ENCODE peak calls at places on chromosomes 7 and 10, in four cellular contexts. I is NCI-H146, U is EL, V is DMS153. M is an unnamed sample.
A peak's percentile ranks its signal among the peaks of the same experiment; 100 is the strongest.

GRCh38 chr10:76558586-76558985 is 1079.0 kb downstream of the KCNMA1 start:
- DNase-seq in I (peak; percentile 35), V (peak; percentile 12), U (peak; percentile 89), M (no peak)

GRCh38 chr7:46993396-46993795 is 588.5 kb downstream of the TNS3 start:
- DNase-seq in I (no peak), U (no peak), V (no peak), M (no peak)

GRCh38 chr7:135672560-135673359 is 10.4 kb downstream of the STMP1 start:
- DNase-seq in U (peak; percentile 71), I (peak; percentile 51), V (no peak), M (peak; percentile 63)

GRCh38 chr7:45704683-45705016 is 130.5 kb downstream of the ADCY1 start:
- DNase-seq in I (no peak), U (no peak), V (no peak), M (no peak)

GRCh38 chr10:78397796-78398195 is 364.1 kb downstream of the RPS24 start:
- DNase-seq in I (no peak), V (no peak), U (no peak), M (no peak)

GRCh38 chr10:126117196-126117595 is 220.8 kb downstream of the FANK1 start:
- DNase-seq in V (no peak), U (no peak), I (no peak), M (no peak)

GRCh38 chr7:122528879-122529481 is 169.9 kb downstream of the RNF133 start:
- DNase-seq in V (no peak), I (peak; percentile 34), U (peak; percentile 27), M (peak; percentile 68)

GRCh38 chr10:131778385-131778784 is 122.4 kb upstream of the PPP2R2D start:
- DNase-seq in I (no peak), V (no peak), U (no peak), M (no peak)

GRCh38 chr7:151135866-151136514 is 31.5 kb downstream of the GBX1 start:
- DNase-seq in U (no peak), V (no peak), I (no peak), M (no peak)

GRCh38 chr7:30831936-30832335 is 60.7 kb downstream of the MINDY4 start:
- DNase-seq in I (no peak), U (no peak), V (no peak), M (no peak)